ENCODE peak calls at places on chromosomes 13 and 19, in seven cellular contexts. H is H9, L is IMR-90, Z is mesendoderm, F is H1, Y is neuronal stem cell, E is trophoblast cell. K is an unnamed sample. For H3K4me1, the result is how much of the 10 kb centered on the place peaks cover.

GRCh38 chr19:38877781-38878574 is at the start of gene RINL:
- DNase-seq in H (peak), L (no peak), Z (no peak), F (no peak), Y (no peak), E (no peak), K (no peak)

GRCh38 chr19:5804516-5805464 is at the start of gene NRTN:
- DNase-seq in H (peak), L (no peak), Z (peak), F (no peak), Y (peak), E (peak), K (no peak)

GRCh38 chr13:26485786-26486185 is 71.7 kb upstream of the WASF3 start:
- DNase-seq in H (no peak), L (no peak), Z (peak), F (no peak), Y (no peak), E (no peak), K (no peak)

GRCh38 chr13:74200081-74200480 is 65.9 kb upstream of the KLF12 start:
- DNase-seq in H (no peak), L (peak), Z (peak), F (no peak), Y (no peak), E (no peak), K (no peak)

GRCh38 chr13:45142440-45143345 is 22.4 kb downstream of the GTF2F2 start:
- DNase-seq in H (no peak), L (peak), Z (no peak), F (no peak), Y (no peak), E (no peak), K (peak)

GRCh38 chr13:72986197-72986596 is 72.6 kb upstream of the KLF5 start:
- DNase-seq in H (no peak), L (no peak), Z (peak), F (no peak), Y (no peak), E (peak), K (no peak)

GRCh38 chr13:48159436-48160225 is 64.7 kb upstream of the MED4 start:
- DNase-seq in H (no peak), L (no peak), Z (peak), F (peak), Y (no peak), E (no peak), K (peak)

GRCh38 chr19:47765522-47766358 is 12.8 kb upstream of the SELENOW start:
- DNase-seq in H (peak), L (peak), Z (peak), F (no peak), Y (no peak), E (peak), K (peak)

GRCh38 chr13:71285700-71286099 is 581.3 kb downstream of the DACH1 start:
- DNase-seq in H (no peak), L (no peak), Z (peak), F (no peak), Y (no peak), E (no peak), K (peak)

GRCh38 chr19:2675892-2676291 is 26.6 kb downstream of the GNG7 start:
- DNase-seq in H (no peak), L (no peak), Z (no peak), F (no peak), Y (no peak), E (no peak), K (no peak)
- H3K27ac ChIP-seq in H (no peak), L (no peak), Z (no peak), F (no peak), Y (no peak), E (no peak), K (no peak)

DNA sequence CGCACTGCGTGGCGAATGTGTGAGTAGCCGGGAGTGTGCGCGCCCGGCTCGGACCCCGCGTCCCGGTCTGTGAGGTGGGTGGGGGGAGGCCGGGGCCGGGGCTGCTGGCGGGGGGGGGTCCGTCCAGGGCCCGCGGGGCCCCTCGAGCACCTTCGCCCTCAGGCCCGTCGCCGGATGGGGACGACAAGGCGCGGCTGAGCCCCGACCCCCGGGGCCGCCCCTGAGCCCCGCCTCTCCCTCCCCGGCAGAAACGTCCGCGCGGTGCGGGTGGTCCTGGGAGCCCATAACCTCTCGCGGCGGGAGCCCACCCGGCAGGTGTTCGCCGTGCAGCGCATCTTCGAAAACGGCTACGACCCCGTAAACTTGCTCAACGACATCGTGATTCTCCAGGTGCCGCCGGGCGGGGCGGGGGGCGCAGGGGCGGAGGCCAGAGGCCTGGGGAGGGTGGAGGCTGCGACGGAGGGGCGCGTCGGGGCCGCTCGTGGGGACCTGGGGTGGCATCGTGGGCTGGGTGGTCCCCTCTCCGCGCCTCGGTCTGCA is 981 bp downstream of the ELANE start:
- DNase-seq in H (no peak), L (no peak), Z (no peak), F (no peak), Y (no peak), E (no peak), K (no peak)
- H2BK120ac ChIP-seq in H (no peak), L (no peak), Z (no peak), F (no peak), Y (no peak), E (no peak), K (no peak)

GRCh38 chr19:1275260-1275975 is at the start of gene FAM174C:
- DNase-seq in H (peak), L (peak), Z (peak), F (no peak), Y (peak), E (peak), K (peak)

GRCh38 chr19:1275976-1276619 is 768 bp downstream of the FAM174C start:
- DNase-seq in H (no peak), L (no peak), Z (no peak), F (no peak), Y (no peak), E (no peak), K (no peak)

GRCh38 chr19:1277061-1277460 is 1.7 kb downstream of the FAM174C start:
- DNase-seq in H (no peak), L (no peak), Z (no peak), F (no peak), Y (no peak), E (no peak), K (no peak)

GRCh38 chr19:1278074-1278473 is 2.7 kb downstream of the FAM174C start:
- DNase-seq in H (no peak), L (no peak), Z (no peak), F (no peak), Y (no peak), E (no peak), K (no peak)

DNA sequence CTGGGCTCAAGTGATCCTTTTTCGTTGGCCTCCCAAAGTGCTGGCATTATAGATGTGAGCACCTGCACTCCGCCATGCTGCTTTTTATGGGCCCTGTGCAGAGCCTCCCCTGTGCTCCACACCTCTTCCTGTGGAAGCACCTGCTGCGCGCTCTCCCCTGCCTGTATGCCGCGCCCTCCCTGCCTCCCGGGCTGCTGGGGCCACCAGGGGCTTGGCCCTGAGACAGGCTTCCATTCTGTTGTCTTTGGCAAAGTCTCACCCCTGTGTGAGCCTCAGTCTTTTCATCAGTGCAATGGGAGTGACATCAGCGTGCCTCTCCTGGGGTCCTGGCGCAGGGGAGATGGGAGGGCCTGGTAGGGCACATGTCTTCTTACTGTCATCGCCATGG is 1.3 kb downstream of the FAM174C start:
- DNase-seq in H (no peak), L (no peak), Z (no peak), F (no peak), Y (no peak), E (no peak), K (no peak)
- H3K4me1 ChIP-seq in H (under half), L (under half), Z (under half), F (under half), Y (under half), E (under half), K (under half)

DNA sequence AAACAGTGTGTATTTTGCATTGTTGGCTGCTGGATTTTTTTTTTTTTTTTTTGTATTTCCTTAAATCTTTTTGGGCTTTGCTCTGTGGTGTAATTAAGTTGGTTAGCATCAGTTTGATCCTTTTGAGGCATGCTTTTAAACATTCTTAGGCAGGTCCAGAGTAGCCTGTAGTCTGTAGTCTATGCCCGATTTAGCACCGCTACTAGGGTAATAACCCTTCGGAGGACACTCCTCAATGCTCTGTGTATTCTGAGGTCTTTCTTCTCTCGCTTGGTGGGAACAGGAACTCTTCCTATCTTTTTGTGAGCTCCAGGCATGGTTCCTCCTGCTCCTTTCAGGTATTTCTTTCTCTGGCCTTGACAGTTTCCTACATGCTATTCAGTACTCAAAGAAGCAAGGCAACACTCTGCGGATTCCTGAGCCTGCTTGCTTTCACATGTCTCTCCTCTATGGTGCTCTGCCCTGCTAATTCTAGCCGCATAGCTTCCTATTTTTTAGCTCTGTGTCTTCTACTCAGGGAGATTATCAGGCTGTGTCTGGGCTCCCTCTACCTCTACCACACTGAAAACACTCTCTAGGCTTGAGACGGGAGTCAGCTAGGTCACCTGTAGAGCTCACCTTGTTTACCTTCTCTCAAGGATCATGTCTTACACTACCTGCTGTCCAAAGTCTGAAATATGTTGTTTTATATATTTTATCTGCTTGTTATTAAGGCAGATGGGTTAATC is 195.1 kb downstream of the NDFIP2 start:
- DNase-seq in H (no peak), L (no peak), Z (peak), F (no peak), Y (no peak), E (no peak), K (no peak)
- H3K27ac ChIP-seq in H (no peak), L (no peak), Z (no peak), F (no peak), Y (no peak), E (no peak), K (no peak)

GRCh38 chr13:106497079-106497478 is 38.4 kb downstream of the EFNB2 start:
- DNase-seq in H (no peak), L (no peak), Z (no peak), F (no peak), Y (no peak), E (no peak), K (no peak)
- H2BK120ac ChIP-seq in H (no peak), L (no peak), Z (no peak), F (no peak), Y (no peak), E (no peak), K (no peak)

GRCh38 chr19:1715540-1715939 is 37.8 kb upstream of the ONECUT3 start:
- DNase-seq in H (no peak), L (no peak), Z (no peak), F (no peak), Y (no peak), E (no peak), K (no peak)
- H3K4me1 ChIP-seq in H (under half), L (under half), Z (under half), F (under half), Y (under half), E (under half), K (under half)